ENCODE peak calls at places on chromosomes 4 and X, in six cellular contexts. One of them, this sample, is unnamed.
A peak's percentile ranks its signal among the peaks of the same experiment; 100 is the strongest.

GRCh38 chr4:41791557-41791956 is 43.0 kb upstream of the PHOX2B start:
- DNase-seq in fibroblast of lung: no peak
- DNase-seq in PC-3: no peak
- DNase-seq in GM23338: no peak
- DNase-seq in AG10803: no peak
- DNase-seq in left ventricle myocardium inferior: no peak
- DNase-seq in this sample: no peak

GRCh38 chrX:68945603-68946228 is 116.9 kb downstream of the EFNB1 start:
- DNase-seq in left ventricle myocardium inferior: no peak
- DNase-seq in PC-3: peak; percentile 48
- DNase-seq in AG10803: peak; percentile 52
- DNase-seq in GM23338: peak; percentile 52
- DNase-seq in fibroblast of lung: peak; percentile 58
- DNase-seq in this sample: peak; percentile 86

GRCh38 chrX:77009691-77010090 is 437.5 kb upstream of the FGF16 start:
- DNase-seq in GM23338: no peak
- DNase-seq in PC-3: peak; percentile 86
- DNase-seq in left ventricle myocardium inferior: no peak
- DNase-seq in AG10803: peak; percentile 25
- DNase-seq in fibroblast of lung: peak; percentile 85
- DNase-seq in this sample: peak; percentile 0

GRCh38 chr4:3069661-3070199 is 4.6 kb downstream of the HTT-AS start:
- DNase-seq in PC-3: no peak
- DNase-seq in GM23338: no peak
- DNase-seq in fibroblast of lung: no peak
- DNase-seq in AG10803: no peak
- DNase-seq in left ventricle myocardium inferior: no peak
- DNase-seq in this sample: no peak

GRCh38 chr4:47668810-47669408 is 169.0 kb downstream of the CORIN start:
- DNase-seq in fibroblast of lung: peak; percentile 48
- DNase-seq in AG10803: peak; percentile 61
- DNase-seq in GM23338: peak; percentile 65
- DNase-seq in left ventricle myocardium inferior: no peak
- DNase-seq in PC-3: peak; percentile 62
- DNase-seq in this sample: peak; percentile 76

GRCh38 chr4:185108669-185109068 is 34.4 kb upstream of the SLC25A4 start:
- DNase-seq in AG10803: no peak
- DNase-seq in left ventricle myocardium inferior: no peak
- DNase-seq in GM23338: no peak
- DNase-seq in PC-3: no peak
- DNase-seq in fibroblast of lung: no peak
- DNase-seq in this sample: no peak

GRCh38 chr4:185112104-185112503 is 31.0 kb upstream of the SLC25A4 start:
- DNase-seq in GM23338: no peak
- DNase-seq in PC-3: peak; percentile 90
- DNase-seq in AG10803: peak; percentile 86
- DNase-seq in left ventricle myocardium inferior: no peak
- DNase-seq in fibroblast of lung: peak; percentile 95
- DNase-seq in this sample: peak; percentile 97

GRCh38 chrX:123878177-123878576 is 18.3 kb downstream of the XIAP start:
- DNase-seq in AG10803: no peak
- DNase-seq in PC-3: no peak
- DNase-seq in GM23338: no peak
- DNase-seq in left ventricle myocardium inferior: no peak
- DNase-seq in fibroblast of lung: no peak
- DNase-seq in this sample: peak; percentile 31

GRCh38 chrX:153735274-153735673 is 10.6 kb downstream of the ABCD1 start:
- DNase-seq in AG10803: no peak
- DNase-seq in PC-3: no peak
- DNase-seq in fibroblast of lung: peak; percentile 12
- DNase-seq in left ventricle myocardium inferior: no peak
- DNase-seq in GM23338: peak; percentile 48
- DNase-seq in this sample: no peak

GRCh38 chrX:40199704-40200103 is 101.9 kb upstream of the BCOR start:
- DNase-seq in GM23338: no peak
- DNase-seq in AG10803: peak; percentile 25
- DNase-seq in left ventricle myocardium inferior: no peak
- DNase-seq in fibroblast of lung: no peak
- DNase-seq in PC-3: peak; percentile 8
- DNase-seq in this sample: no peak

GRCh38 chr4:70901607-70901983 is 574 bp upstream of the MOB1B start:
- DNase-seq in left ventricle myocardium inferior: no peak
- DNase-seq in fibroblast of lung: no peak
- DNase-seq in AG10803: no peak
- DNase-seq in PC-3: no peak
- DNase-seq in GM23338: no peak
- DNase-seq in this sample: no peak

GRCh38 chr4:185782523-185782922 is 29.5 kb downstream of the SORBS2 start:
- DNase-seq in GM23338: no peak
- DNase-seq in PC-3: peak; percentile 86
- DNase-seq in fibroblast of lung: peak; percentile 68
- DNase-seq in AG10803: no peak
- DNase-seq in left ventricle myocardium inferior: no peak
- DNase-seq in this sample: peak; percentile 50

GRCh38 chr4:102606261-102606660 is 105.1 kb downstream of the NFKB1 start:
- DNase-seq in GM23338: no peak
- DNase-seq in AG10803: no peak
- DNase-seq in fibroblast of lung: no peak
- DNase-seq in PC-3: no peak
- DNase-seq in left ventricle myocardium inferior: no peak
- DNase-seq in this sample: no peak

GRCh38 chr4:8046925-8047541 is 107.4 kb upstream of the AFAP1 start:
- DNase-seq in PC-3: no peak
- DNase-seq in left ventricle myocardium inferior: no peak
- DNase-seq in AG10803: no peak
- DNase-seq in fibroblast of lung: no peak
- DNase-seq in GM23338: no peak
- DNase-seq in this sample: no peak

GRCh38 chr4:71732706-71733105 is 51.2 kb downstream of the GC start:
- DNase-seq in fibroblast of lung: peak; percentile 45
- DNase-seq in PC-3: peak; percentile 73
- DNase-seq in AG10803: peak; percentile 36
- DNase-seq in GM23338: peak; percentile 69
- DNase-seq in left ventricle myocardium inferior: no peak
- DNase-seq in this sample: peak; percentile 57

GRCh38 chr4:103105558-103106356 is 6.1 kb upstream of the BDH2 start:
- DNase-seq in GM23338: no peak
- DNase-seq in fibroblast of lung: peak; percentile 29
- DNase-seq in AG10803: no peak
- DNase-seq in PC-3: no peak
- DNase-seq in left ventricle myocardium inferior: no peak
- DNase-seq in this sample: peak; percentile 13

GRCh38 chr4:181364504-181364903 is 878.7 kb upstream of the TENM3 start:
- DNase-seq in GM23338: no peak
- DNase-seq in PC-3: no peak
- DNase-seq in left ventricle myocardium inferior: no peak
- DNase-seq in fibroblast of lung: peak; percentile 31
- DNase-seq in AG10803: no peak
- DNase-seq in this sample: no peak

GRCh38 chrX:17456526-17456925 is 81.5 kb downstream of the NHS start:
- DNase-seq in PC-3: no peak
- DNase-seq in fibroblast of lung: no peak
- DNase-seq in GM23338: no peak
- DNase-seq in AG10803: no peak
- DNase-seq in left ventricle myocardium inferior: no peak
- DNase-seq in this sample: no peak

GRCh38 chr4:69773443-69773842 is 13.0 kb upstream of the SULT1B1 start:
- DNase-seq in AG10803: no peak
- DNase-seq in GM23338: no peak
- DNase-seq in left ventricle myocardium inferior: no peak
- DNase-seq in fibroblast of lung: peak; percentile 77
- DNase-seq in PC-3: no peak
- DNase-seq in this sample: peak; percentile 87

GRCh38 chr4:38664704-38665401 is 854 bp downstream of the KLF3 start:
- DNase-seq in fibroblast of lung: peak; percentile 63
- DNase-seq in left ventricle myocardium inferior: peak; percentile 64
- DNase-seq in AG10803: peak; percentile 50
- DNase-seq in PC-3: peak; percentile 39
- DNase-seq in GM23338: peak; percentile 60
- DNase-seq in this sample: peak; percentile 69

GRCh38 chr4:78296261-78296660 is 239.1 kb downstream of the FRAS1 start:
- DNase-seq in PC-3: no peak
- DNase-seq in left ventricle myocardium inferior: no peak
- DNase-seq in GM23338: peak; percentile 43
- DNase-seq in AG10803: no peak
- DNase-seq in fibroblast of lung: no peak
- DNase-seq in this sample: no peak

GRCh38 chr4:78299565-78299972 is 242.4 kb downstream of the FRAS1 start:
- DNase-seq in PC-3: no peak
- DNase-seq in AG10803: no peak
- DNase-seq in GM23338: no peak
- DNase-seq in left ventricle myocardium inferior: no peak
- DNase-seq in fibroblast of lung: peak; percentile 58
- DNase-seq in this sample: no peak

GRCh38 chr4:78293841-78294301 is 236.7 kb downstream of the FRAS1 start:
- DNase-seq in AG10803: peak; percentile 97
- DNase-seq in left ventricle myocardium inferior: no peak
- DNase-seq in fibroblast of lung: peak; percentile 96
- DNase-seq in GM23338: no peak
- DNase-seq in PC-3: peak; percentile 51
- DNase-seq in this sample: peak; percentile 74

GRCh38 chr4:78298618-78299017 is 241.5 kb downstream of the FRAS1 start:
- DNase-seq in left ventricle myocardium inferior: no peak
- DNase-seq in GM23338: no peak
- DNase-seq in PC-3: peak; percentile 38
- DNase-seq in AG10803: peak; percentile 30
- DNase-seq in fibroblast of lung: peak; percentile 79
- DNase-seq in this sample: no peak

DNA sequence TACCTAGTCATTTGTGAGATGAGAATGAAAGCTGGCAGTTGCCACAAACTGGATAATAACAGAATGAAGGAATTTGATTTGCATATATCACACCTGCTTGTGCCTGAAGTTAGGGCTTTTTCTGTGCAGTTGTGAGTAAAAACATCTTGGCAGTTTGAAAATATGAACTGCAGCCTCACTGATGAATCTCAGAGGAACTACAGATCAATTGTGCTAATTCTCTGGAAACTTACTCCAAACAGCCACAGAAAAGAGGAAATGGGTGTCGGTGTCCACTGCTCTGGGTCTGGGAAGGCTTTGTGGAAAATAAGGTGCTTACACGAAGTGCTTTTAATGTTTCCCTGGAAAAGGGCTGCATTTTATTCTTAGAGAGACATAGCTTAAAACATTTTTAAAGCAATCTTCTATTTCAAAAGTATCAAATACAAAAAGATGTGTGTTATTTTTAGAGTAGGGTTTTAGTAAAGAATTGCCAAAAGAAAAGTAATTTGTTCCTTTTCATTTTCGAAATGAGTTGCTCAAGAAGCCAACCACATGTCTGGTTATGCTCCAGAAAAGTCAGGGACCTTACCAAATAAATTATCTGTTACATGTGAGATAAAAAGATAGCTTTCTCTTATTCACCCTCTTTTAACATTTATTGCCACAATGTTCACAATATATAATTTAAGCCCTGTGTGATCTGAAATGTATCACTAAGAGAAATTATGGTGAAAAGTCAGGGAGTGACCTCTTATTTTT is 240.1 kb downstream of the FRAS1 start:
- DNase-seq in PC-3: no peak
- DNase-seq in left ventricle myocardium inferior: no peak
- DNase-seq in GM23338: no peak
- DNase-seq in fibroblast of lung: peak; percentile 55
- DNase-seq in AG10803: peak; percentile 80
- DNase-seq in this sample: peak; percentile 20
- H3K4me3 ChIP-seq in PC-3: no peak overlapping the region
- H3K4me3 ChIP-seq in left ventricle myocardium inferior: no peak overlapping the region
- H3K4me3 ChIP-seq in GM23338: no peak overlapping the region
- H3K4me3 ChIP-seq in fibroblast of lung: no peak overlapping the region
- H3K4me3 ChIP-seq in AG10803: peak overlapping the region; percentile 3
- H3K4me3 ChIP-seq in this sample: no peak overlapping the region

GRCh38 chrX:29867971-29868370 is 347.4 kb upstream of the MAGEB2 start:
- DNase-seq in left ventricle myocardium inferior: no peak
- DNase-seq in fibroblast of lung: no peak
- DNase-seq in GM23338: no peak
- DNase-seq in AG10803: no peak
- DNase-seq in PC-3: no peak
- DNase-seq in this sample: no peak

GRCh38 chrX:29858714-29859113 is 356.6 kb upstream of the MAGEB2 start:
- DNase-seq in PC-3: peak; percentile 8
- DNase-seq in AG10803: peak; percentile 20
- DNase-seq in fibroblast of lung: peak; percentile 66
- DNase-seq in left ventricle myocardium inferior: no peak
- DNase-seq in GM23338: no peak
- DNase-seq in this sample: peak; percentile 13

DNA sequence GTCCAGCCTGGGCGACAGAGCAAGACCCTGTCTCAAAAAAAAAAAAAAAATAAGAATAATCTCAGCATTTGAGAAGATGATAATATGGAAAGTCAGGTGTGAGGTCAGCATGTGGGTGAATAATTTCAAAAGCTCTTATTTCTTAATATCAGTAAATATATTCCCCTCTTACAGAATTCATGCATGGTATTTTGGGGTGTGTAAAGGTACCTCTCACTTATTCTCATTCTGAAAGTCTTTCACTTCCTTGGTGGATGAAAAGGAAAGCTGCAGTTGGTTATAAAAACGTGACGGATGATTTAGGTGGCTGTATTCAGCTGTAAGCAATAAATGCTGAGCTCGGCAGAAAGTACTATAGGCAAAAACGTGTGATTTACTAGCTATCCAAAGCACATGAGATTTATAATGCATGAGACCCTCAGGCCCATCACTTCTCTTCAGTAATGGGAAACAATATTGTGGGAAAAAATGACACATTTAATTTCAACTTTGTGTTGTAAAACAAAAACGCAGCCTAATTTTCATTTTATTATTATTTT is 353.2 kb upstream of the MAGEB2 start:
- DNase-seq in left ventricle myocardium inferior: no peak
- DNase-seq in fibroblast of lung: no peak
- DNase-seq in GM23338: no peak
- DNase-seq in PC-3: no peak
- DNase-seq in AG10803: no peak
- DNase-seq in this sample: no peak
- TF ChIP-seq CTCF in left ventricle myocardium inferior: no peak
- TF ChIP-seq CTCF in fibroblast of lung: no peak
- TF ChIP-seq CTCF in GM23338: no peak
- TF ChIP-seq CTCF in PC-3: no peak
- TF ChIP-seq CTCF in AG10803: no peak
- TF ChIP-seq CTCF in this sample: no peak

DNA sequence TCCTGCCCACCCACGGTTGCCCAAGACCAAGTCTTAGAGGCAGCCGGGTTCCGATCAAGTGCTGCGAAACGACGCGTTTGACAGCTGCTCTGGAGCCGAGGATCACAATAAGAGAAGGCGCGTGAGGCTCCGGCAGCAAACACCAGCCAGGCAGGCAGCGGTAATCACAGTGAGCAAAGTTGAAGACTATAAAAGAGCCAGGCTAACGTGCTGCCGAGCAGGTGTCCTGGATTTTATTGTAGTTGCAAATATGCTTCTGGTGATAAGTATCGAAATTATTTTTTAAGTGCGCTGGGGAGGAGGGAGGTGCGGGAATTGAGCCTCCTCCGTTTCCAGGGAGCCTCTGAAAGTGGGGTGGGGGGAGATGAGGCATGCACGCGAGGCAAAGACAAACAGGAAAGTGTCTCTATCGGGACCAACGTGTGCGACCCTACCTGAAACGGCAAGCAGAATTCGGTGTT is 597 bp downstream of the GABRA2 start:
- DNase-seq in AG10803: no peak
- DNase-seq in left ventricle myocardium inferior: no peak
- DNase-seq in fibroblast of lung: no peak
- DNase-seq in GM23338: peak; percentile 70
- DNase-seq in PC-3: no peak
- DNase-seq in this sample: peak; percentile 16
- H3K4me3 ChIP-seq in AG10803: no peak overlapping the region
- H3K4me3 ChIP-seq in left ventricle myocardium inferior: peak overlapping the region; percentile 57
- H3K4me3 ChIP-seq in fibroblast of lung: no peak overlapping the region
- H3K4me3 ChIP-seq in GM23338: peak overlapping the region; percentile 61
- H3K4me3 ChIP-seq in PC-3: no peak overlapping the region
- H3K4me3 ChIP-seq in this sample: peak overlapping the region; percentile 43

GRCh38 chrX:13902406-13902805 is 85.5 kb upstream of the GPM6B start:
- DNase-seq in PC-3: no peak
- DNase-seq in AG10803: no peak
- DNase-seq in GM23338: no peak
- DNase-seq in fibroblast of lung: no peak
- DNase-seq in left ventricle myocardium inferior: no peak
- DNase-seq in this sample: no peak
- TF ChIP-seq CTCF in PC-3: no peak
- TF ChIP-seq CTCF in AG10803: no peak
- TF ChIP-seq CTCF in GM23338: no peak
- TF ChIP-seq CTCF in fibroblast of lung: no peak
- TF ChIP-seq CTCF in left ventricle myocardium inferior: no peak
- TF ChIP-seq CTCF in this sample: no peak

This sample was measured in fibroblast of pulmonary artery.